ENCODE peak calls at places on chromosomes 4 and X, in six cellular contexts. Q is hepatocyte, Y is keratinocyte, S is PC-3, N is mammary epithelial cell, E is PC-9. L is an unnamed sample.
A peak's percentile ranks its signal among the peaks of the same experiment; 100 is the strongest.

GRCh38 chr4:15131551-15131950 is 129.3 kb downstream of the CPEB2 start:
- DNase-seq in N (no peak), Y (no peak), Q (no peak), S (no peak), E (peak; percentile 8), L (no peak)

GRCh38 chrX:8743126-8743732 is 11.3 kb upstream of the ANOS1 start:
- DNase-seq in Q (peak; percentile 50), N (peak; percentile 35), Y (no peak), S (peak; percentile 69), E (peak; percentile 57), L (peak; percentile 64)

GRCh38 chr4:154622598-154622997 is 10.1 kb upstream of the FGG start:
- DNase-seq in N (peak; percentile 36), E (peak; percentile 20), S (peak; percentile 76), Y (no peak), Q (peak; percentile 82), L (peak; percentile 52)

GRCh38 chr4:109359040-109359646 is 56.7 kb upstream of the COL25A1 start:
- DNase-seq in E (no peak), S (no peak), Y (no peak), Q (no peak), N (no peak), L (no peak)

GRCh38 chr4:77538574-77539157 is 67.0 kb upstream of the CXCL13 start:
- DNase-seq in Q (peak; percentile 36), Y (no peak), N (peak; percentile 71), E (peak; percentile 65), S (peak; percentile 71), L (no peak)

GRCh38 chrX:34849371-34849770 is 93.2 kb upstream of the FAM47B start:
- DNase-seq in S (peak; percentile 26), Y (no peak), E (no peak), Q (no peak), N (peak; percentile 26), L (no peak)

GRCh38 chr4:149292422-149293055 is 523.1 kb downstream of the IQCM start:
- DNase-seq in S (no peak), E (no peak), Y (no peak), N (no peak), Q (no peak), L (no peak)

GRCh38 chr4:187814737-187815465 is 180.7 kb upstream of the ZFP42 start:
- DNase-seq in N (no peak), S (no peak), Y (no peak), Q (no peak), E (peak; percentile 61), L (no peak)

GRCh38 chr4:43136752-43137151 is 244.2 kb downstream of the GRXCR1 start:
- DNase-seq in E (no peak), Q (no peak), Y (no peak), N (no peak), S (no peak), L (no peak)

GRCh38 chr4:185134176-185134869 is 8.7 kb upstream of the SLC25A4 start:
- DNase-seq in Q (peak; percentile 69), E (no peak), Y (no peak), N (peak; percentile 35), S (peak; percentile 69), L (peak; percentile 63)

GRCh38 chr4:73734405-73735070 is 5.8 kb upstream of the CXCL8 start:
- DNase-seq in S (peak; percentile 86), Q (no peak), Y (no peak), N (peak; percentile 33), E (no peak), L (no peak)

GRCh38 chr4:138035781-138036258 is 206.3 kb downstream of the SLC7A11 start:
- DNase-seq in Y (peak; percentile 13), E (peak; percentile 29), Q (peak; percentile 67), S (peak; percentile 79), N (peak; percentile 54), L (peak; percentile 76)

GRCh38 chr4:183444953-183445543 is 612 bp downstream of the CDKN2AIP start:
- DNase-seq in E (no peak), S (peak; percentile 2), Q (no peak), Y (no peak), N (no peak), L (peak; percentile 34)

GRCh38 chr4:48484494-48485168 is 1.5 kb downstream of the SLC10A4 start:
- DNase-seq in N (no peak), Y (no peak), Q (no peak), S (no peak), E (no peak), L (no peak)

GRCh38 chr4:47419296-47419695 is 44.2 kb downstream of the COMMD8 start:
- DNase-seq in Y (no peak), E (no peak), N (no peak), S (no peak), Q (no peak), L (no peak)

GRCh38 chr4:142474398-142475087 is 371.6 kb downstream of the INPP4B start:
- DNase-seq in S (peak; percentile 98), Q (no peak), N (peak; percentile 95), E (peak; percentile 93), Y (peak; percentile 19), L (no peak)

GRCh38 chrX:123513585-123514278 is 219.1 kb downstream of the THOC2 start:
- DNase-seq in S (peak; percentile 2), N (no peak), E (no peak), Q (no peak), Y (no peak), L (no peak)

GRCh38 chr4:23654791-23655190 is 235.1 kb downstream of the PPARGC1A start:
- DNase-seq in Y (peak; percentile 36), S (peak; percentile 4), N (peak; percentile 1), E (no peak), Q (no peak), L (no peak)

GRCh38 chr4:155908187-155909139 is 5.0 kb downstream of the TDO2 start:
- DNase-seq in Y (no peak), S (no peak), Q (no peak), N (no peak), E (no peak), L (no peak)

GRCh38 chr4:186204103-186204559 is 12.8 kb downstream of the CYP4V2 start:
- DNase-seq in E (no peak), Y (no peak), N (no peak), Q (no peak), S (no peak), L (peak; percentile 86)

GRCh38 chr4:182916483-182917181 is 554 bp downstream of the DCTD start:
- DNase-seq in E (peak; percentile 39), Q (peak; percentile 73), Y (no peak), N (peak; percentile 47), S (peak; percentile 38), L (peak; percentile 55)

GRCh38 chr4:11904117-11904535 is 475.4 kb upstream of the HS3ST1 start:
- DNase-seq in E (no peak), S (no peak), Y (no peak), Q (no peak), N (peak; percentile 3), L (no peak)

GRCh38 chr4:72418458-72418857 is 150.6 kb downstream of the ADAMTS3 start:
- DNase-seq in S (peak; percentile 90), N (peak; percentile 33), Y (no peak), Q (peak; percentile 40), E (no peak), L (peak; percentile 86)

GRCh38 chr4:8538076-8538702 is 42.0 kb upstream of the GPR78 start:
- DNase-seq in S (no peak), Y (no peak), E (no peak), Q (no peak), N (no peak), L (no peak)

GRCh38 chr4:143375326-143376073 is 38.8 kb downstream of the GAB1 start:
- DNase-seq in Y (no peak), E (no peak), N (no peak), Q (no peak), S (peak; percentile 55), L (peak; percentile 82)

GRCh38 chr4:95153182-95153581 is 395.4 kb downstream of the BMPR1B start:
- DNase-seq in E (no peak), Y (no peak), Q (no peak), N (no peak), S (no peak), L (no peak)

GRCh38 chr4:13193662-13194061 is 290.5 kb downstream of the RAB28 start:
- DNase-seq in Y (no peak), E (no peak), N (no peak), S (no peak), Q (no peak), L (no peak)

GRCh38 chr4:147535161-147535560 is 54.3 kb downstream of the EDNRA start:
- DNase-seq in Y (no peak), S (no peak), Q (no peak), E (no peak), N (no peak), L (no peak)
- TF ChIP-seq EZH2 in Y (no peak), S (no peak), Q (no peak), E (no peak), N (no peak), L (no peak)

DNA sequence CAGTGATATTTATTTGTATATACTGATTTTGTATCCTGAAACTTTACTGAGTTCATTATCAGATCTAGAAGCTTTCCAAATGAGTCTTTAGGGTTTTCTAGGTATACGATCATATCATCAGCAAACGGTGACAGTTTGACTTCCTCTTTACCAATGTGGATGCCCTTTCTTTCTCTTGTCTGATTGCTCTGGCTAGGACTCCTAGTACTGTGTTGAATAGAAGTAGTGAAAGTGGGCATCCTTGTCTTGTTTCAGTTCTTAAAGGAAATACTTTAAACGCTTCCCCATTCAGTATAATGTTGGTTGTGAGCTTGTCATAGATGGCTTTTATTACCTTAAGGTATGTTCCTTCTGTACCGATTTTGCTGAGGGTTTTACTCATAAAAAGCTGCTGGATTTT is 37.5 kb downstream of the CBR4 start:
- DNase-seq in Y (no peak), E (no peak), S (no peak), N (no peak), Q (no peak), L (no peak)
- H3K9me3 ChIP-seq in Y (no peaks in the 10 kb centered on the region), E (peaks cover 12% of the 10 kb centered on the region), S (no peaks in the 10 kb centered on the region), N (no peaks in the 10 kb centered on the region), Q (no peaks in the 10 kb centered on the region), L (no peaks in the 10 kb centered on the region)

GRCh38 chrX:23901065-23901464 is 6.7 kb downstream of the APOO start:
- DNase-seq in S (peak; percentile 87), E (peak; percentile 30), N (peak; percentile 97), Y (peak; percentile 90), Q (peak; percentile 58), L (no peak)

GRCh38 chrX:23904096-23904495 is 3.6 kb downstream of the APOO start:
- DNase-seq in E (no peak), S (peak; percentile 21), Y (no peak), Q (no peak), N (peak; percentile 53), L (peak; percentile 72)

GRCh38 chrX:23900220-23900797 is 7.4 kb downstream of the APOO start:
- DNase-seq in N (peak; percentile 53), E (no peak), Q (no peak), S (no peak), Y (no peak), L (no peak)

GRCh38 chrX:23902419-23902818 is 5.3 kb downstream of the APOO start:
- DNase-seq in E (no peak), N (peak; percentile 56), S (peak; percentile 84), Q (peak; percentile 78), Y (peak; percentile 40), L (peak; percentile 76)

DNA sequence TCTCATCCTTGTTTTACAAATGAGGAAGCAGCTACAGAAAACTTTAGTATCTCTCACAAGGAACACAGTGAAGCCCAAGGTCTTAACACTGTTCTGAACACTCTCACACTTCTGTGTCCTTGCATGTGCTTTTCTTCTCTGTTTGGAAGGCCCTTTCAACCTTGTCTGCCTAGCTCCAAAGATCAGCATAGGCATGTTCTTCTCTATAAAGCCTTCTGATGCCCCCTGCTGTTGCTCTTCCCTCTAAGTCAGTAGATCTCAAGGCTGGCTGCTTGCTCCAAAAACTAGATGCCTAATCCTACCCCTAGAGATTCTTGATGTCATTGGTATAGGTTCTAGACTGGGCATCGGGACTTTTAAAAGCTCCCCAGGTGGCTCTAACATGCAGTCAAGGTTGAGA is 5.9 kb downstream of the APOO start:
- DNase-seq in N (peak; percentile 72), Y (peak; percentile 76), Q (peak; percentile 90), S (peak; percentile 70), E (peak; percentile 22), L (peak; percentile 84)
- H3K27ac ChIP-seq in N (peak overlapping the region; percentile 87), Y (peak overlapping the region; percentile 97), Q (peak overlapping the region; percentile 85), S (peak overlapping the region; percentile 92), E (peak overlapping the region; percentile 91), L (peak overlapping the region; percentile 34)

GRCh38 chrX:40172169-40172979 is 74.6 kb upstream of the BCOR start:
- DNase-seq in N (peak; percentile 32), E (no peak), Y (no peak), S (peak; percentile 49), Q (peak; percentile 79), L (peak; percentile 64)
- TF ChIP-seq EZH2 in N (no peak), E (no peak), Y (peak; percentile 15), S (no peak), Q (no peak), L (no peak)

L was measured in A673.